ENCODE peak calls at places on chromosome 21, in seven cellular contexts. One of them, this sample, is unnamed.

GRCh38 chr21:36627242-36627641 is 71.7 kb upstream of the SIM2 start:
- DNase-seq in fibroblast of lung: peak
- DNase-seq in astrocyte of the spinal cord: peak
- DNase-seq in IMR-90: peak
- DNase-seq in upper lobe of left lung: no peak
- DNase-seq in fibroblast of pulmonary artery: peak
- DNase-seq in AG04450: no peak
- DNase-seq in this sample: no peak

GRCh38 chr21:26842976-26843911 is 2.0 kb downstream of the ADAMTS1 start:
- DNase-seq in fibroblast of lung: peak
- DNase-seq in astrocyte of the spinal cord: peak
- DNase-seq in IMR-90: peak
- DNase-seq in upper lobe of left lung: peak
- DNase-seq in fibroblast of pulmonary artery: peak
- DNase-seq in AG04450: peak
- DNase-seq in this sample: peak

GRCh38 chr21:26170471-26171309 is at the start of gene APP:
- DNase-seq in fibroblast of lung: peak
- DNase-seq in astrocyte of the spinal cord: peak
- DNase-seq in IMR-90: peak
- DNase-seq in upper lobe of left lung: peak
- DNase-seq in fibroblast of pulmonary artery: peak
- DNase-seq in AG04450: peak
- DNase-seq in this sample: peak

GRCh38 chr21:45405271-45405818 is 380 bp downstream of the COL18A1 start:
- DNase-seq in fibroblast of lung: peak
- DNase-seq in astrocyte of the spinal cord: no peak
- DNase-seq in IMR-90: peak
- DNase-seq in upper lobe of left lung: no peak
- DNase-seq in fibroblast of pulmonary artery: peak
- DNase-seq in AG04450: no peak
- DNase-seq in this sample: no peak

GRCh38 chr21:37675202-37675801 is 241.0 kb downstream of the KCNJ6 start:
- DNase-seq in fibroblast of lung: peak
- DNase-seq in astrocyte of the spinal cord: peak
- DNase-seq in IMR-90: peak
- DNase-seq in upper lobe of left lung: peak
- DNase-seq in fibroblast of pulmonary artery: peak
- DNase-seq in AG04450: no peak
- DNase-seq in this sample: peak

GRCh38 chr21:20486303-20486702 is 511.9 kb upstream of the NCAM2 start:
- DNase-seq in fibroblast of lung: no peak
- DNase-seq in astrocyte of the spinal cord: no peak
- DNase-seq in IMR-90: no peak
- DNase-seq in upper lobe of left lung: no peak
- DNase-seq in fibroblast of pulmonary artery: no peak
- DNase-seq in AG04450: no peak
- DNase-seq in this sample: no peak

GRCh38 chr21:28805885-28806284 is 186.8 kb downstream of the LTN1 start:
- DNase-seq in fibroblast of lung: peak
- DNase-seq in astrocyte of the spinal cord: peak
- DNase-seq in IMR-90: peak
- DNase-seq in upper lobe of left lung: no peak
- DNase-seq in fibroblast of pulmonary artery: peak
- DNase-seq in AG04450: peak
- DNase-seq in this sample: no peak

GRCh38 chr21:40886931-40887330 is 40.0 kb upstream of the DSCAM start:
- DNase-seq in fibroblast of lung: no peak
- DNase-seq in astrocyte of the spinal cord: no peak
- DNase-seq in IMR-90: no peak
- DNase-seq in upper lobe of left lung: no peak
- DNase-seq in fibroblast of pulmonary artery: no peak
- DNase-seq in AG04450: no peak
- DNase-seq in this sample: no peak

GRCh38 chr21:25756190-25756932 is 21.6 kb downstream of the GABPA start:
- DNase-seq in fibroblast of lung: no peak
- DNase-seq in astrocyte of the spinal cord: no peak
- DNase-seq in IMR-90: no peak
- DNase-seq in upper lobe of left lung: no peak
- DNase-seq in fibroblast of pulmonary artery: no peak
- DNase-seq in AG04450: no peak
- DNase-seq in this sample: no peak

DNA sequence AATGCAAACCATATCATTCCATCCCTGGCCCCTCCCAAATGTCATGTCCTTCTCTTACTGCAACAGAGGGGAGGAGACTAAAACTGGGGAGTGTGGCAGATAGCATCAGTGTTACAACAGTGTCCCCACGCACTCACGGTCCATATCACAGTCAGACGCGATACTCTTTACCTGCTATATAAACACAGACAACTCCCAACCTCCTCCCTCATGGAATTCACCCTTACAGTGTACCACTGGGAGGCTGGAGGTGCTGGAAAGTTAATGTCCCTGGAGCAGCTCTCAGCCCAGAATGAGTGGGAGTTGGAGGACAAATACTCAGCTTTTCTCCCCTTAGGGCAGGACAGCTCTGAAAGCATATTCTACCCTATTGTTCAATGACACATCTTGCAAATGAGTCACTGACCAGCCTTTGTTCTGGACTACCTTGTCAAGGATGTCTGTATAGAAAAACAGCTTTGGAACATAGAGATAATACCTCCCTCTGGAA is 445.9 kb downstream of the SETD4 start:
- DNase-seq in fibroblast of lung: peak
- DNase-seq in astrocyte of the spinal cord: peak
- DNase-seq in IMR-90: peak
- DNase-seq in upper lobe of left lung: no peak
- DNase-seq in fibroblast of pulmonary artery: peak
- DNase-seq in AG04450: no peak
- DNase-seq in this sample: no peak
- TF ChIP-seq CTCF in fibroblast of lung: no peak
- TF ChIP-seq CTCF in astrocyte of the spinal cord: no peak
- TF ChIP-seq CTCF in IMR-90: no peak
- TF ChIP-seq CTCF in upper lobe of left lung: no peak
- TF ChIP-seq CTCF in fibroblast of pulmonary artery: no peak
- TF ChIP-seq CTCF in AG04450: no peak
- TF ChIP-seq CTCF in this sample: no peak

GRCh38 chr21:42736646-42737350 is 83.4 kb downstream of the PDE9A start:
- DNase-seq in fibroblast of lung: no peak
- DNase-seq in astrocyte of the spinal cord: no peak
- DNase-seq in IMR-90: no peak
- DNase-seq in upper lobe of left lung: no peak
- DNase-seq in fibroblast of pulmonary artery: no peak
- DNase-seq in AG04450: no peak
- DNase-seq in this sample: no peak
- TF ChIP-seq CTCF in fibroblast of lung: no peak
- TF ChIP-seq CTCF in astrocyte of the spinal cord: no peak
- TF ChIP-seq CTCF in IMR-90: no peak
- TF ChIP-seq CTCF in upper lobe of left lung: no peak
- TF ChIP-seq CTCF in fibroblast of pulmonary artery: no peak
- TF ChIP-seq CTCF in AG04450: no peak
- TF ChIP-seq CTCF in this sample: no peak

GRCh38 chr21:33894736-33895288 is 20.8 kb downstream of the ATP5PO start:
- DNase-seq in fibroblast of lung: peak
- DNase-seq in astrocyte of the spinal cord: peak
- DNase-seq in IMR-90: peak
- DNase-seq in upper lobe of left lung: peak
- DNase-seq in fibroblast of pulmonary artery: peak
- DNase-seq in AG04450: peak
- DNase-seq in this sample: peak
- TF ChIP-seq CTCF in fibroblast of lung: peak
- TF ChIP-seq CTCF in astrocyte of the spinal cord: peak
- TF ChIP-seq CTCF in IMR-90: peak
- TF ChIP-seq CTCF in upper lobe of left lung: peak
- TF ChIP-seq CTCF in fibroblast of pulmonary artery: peak
- TF ChIP-seq CTCF in AG04450: peak
- TF ChIP-seq CTCF in this sample: peak

GRCh38 chr21:16078382-16078781 is 348.6 kb downstream of the USP25 start:
- DNase-seq in fibroblast of lung: no peak
- DNase-seq in astrocyte of the spinal cord: no peak
- DNase-seq in IMR-90: no peak
- DNase-seq in upper lobe of left lung: no peak
- DNase-seq in fibroblast of pulmonary artery: no peak
- DNase-seq in AG04450: no peak
- DNase-seq in this sample: no peak
- TF ChIP-seq CTCF in fibroblast of lung: no peak
- TF ChIP-seq CTCF in astrocyte of the spinal cord: no peak
- TF ChIP-seq CTCF in IMR-90: no peak
- TF ChIP-seq CTCF in upper lobe of left lung: no peak
- TF ChIP-seq CTCF in fibroblast of pulmonary artery: no peak
- TF ChIP-seq CTCF in AG04450: no peak
- TF ChIP-seq CTCF in this sample: no peak

GRCh38 chr21:32569261-32570230 is 15.8 kb downstream of the TCP10L start:
- DNase-seq in fibroblast of lung: peak
- DNase-seq in astrocyte of the spinal cord: peak
- DNase-seq in IMR-90: peak
- DNase-seq in upper lobe of left lung: peak
- DNase-seq in fibroblast of pulmonary artery: peak
- DNase-seq in AG04450: peak
- DNase-seq in this sample: peak
- TF ChIP-seq CTCF in fibroblast of lung: peak
- TF ChIP-seq CTCF in astrocyte of the spinal cord: peak
- TF ChIP-seq CTCF in IMR-90: peak
- TF ChIP-seq CTCF in upper lobe of left lung: peak
- TF ChIP-seq CTCF in fibroblast of pulmonary artery: peak
- TF ChIP-seq CTCF in AG04450: peak
- TF ChIP-seq CTCF in this sample: peak

GRCh38 chr21:46428286-46428685 is 30.4 kb upstream of the DIP2A start:
- DNase-seq in fibroblast of lung: no peak
- DNase-seq in astrocyte of the spinal cord: no peak
- DNase-seq in IMR-90: no peak
- DNase-seq in upper lobe of left lung: no peak
- DNase-seq in fibroblast of pulmonary artery: no peak
- DNase-seq in AG04450: no peak
- DNase-seq in this sample: no peak
- TF ChIP-seq CTCF in fibroblast of lung: no peak
- TF ChIP-seq CTCF in astrocyte of the spinal cord: no peak
- TF ChIP-seq CTCF in IMR-90: no peak
- TF ChIP-seq CTCF in upper lobe of left lung: no peak
- TF ChIP-seq CTCF in fibroblast of pulmonary artery: no peak
- TF ChIP-seq CTCF in AG04450: no peak
- TF ChIP-seq CTCF in this sample: no peak